ENCODE peak calls at places on chromosomes 3 and 15, in seven cellular contexts. K is activated T-helper 1 cell treated with anti-CD3 and anti-CD28 coated beads, Interleukin-2, amount 50 U/mL, for 16 hours; U is GM23248; P is NCI-H2029; I is RWPE1; X is amygdala; Y is stimulated activated CD4-positive, alpha-beta T cell treated with anti-CD3 and anti-CD28 coated beads, Interleukin-1b, Interleukin-23, amount 100 ng/mL, for 24 hours. H is an unnamed sample.

GRCh38 chr3:140148824-140149390 is 213.9 kb downstream of the CLSTN2 start:
- DNase-seq in K (no peak), P (no peak), X (no peak), Y (no peak), U (no peak), I (no peak), H (no peak)

GRCh38 chr3:171028025-171028778 is 1.7 kb upstream of the SLC2A2 start:
- DNase-seq in Y (peak; percentile 9), U (peak; percentile 90), I (peak; percentile 59), K (peak; percentile 1), P (no peak), X (no peak), H (no peak)

GRCh38 chr15:49494842-49495241 is 71.8 kb downstream of the FGF7 start:
- DNase-seq in I (no peak), P (no peak), K (no peak), Y (no peak), U (peak; percentile 34), X (no peak), H (no peak)

GRCh38 chr3:132317229-132317948 is at the start of gene ACP3:
- DNase-seq in X (no peak), U (peak; percentile 77), P (peak; percentile 73), I (peak; percentile 61), Y (no peak), K (no peak), H (peak; percentile 42)

GRCh38 chr3:126101521-126101982 is 17.6 kb upstream of the SLC41A3 start:
- DNase-seq in X (no peak), K (no peak), P (no peak), I (no peak), Y (no peak), U (no peak), H (no peak)

GRCh38 chr3:168417016-168417415 is 321.3 kb upstream of the GOLIM4 start:
- DNase-seq in I (peak; percentile 11), Y (no peak), K (no peak), X (no peak), U (no peak), P (no peak), H (no peak)

GRCh38 chr15:101568304-101568703 is 78.8 kb upstream of the PCSK6 start:
- DNase-seq in K (no peak), X (no peak), I (no peak), U (peak; percentile 17), Y (no peak), P (no peak), H (no peak)

GRCh38 chr15:73867426-73867825 is 5.9 kb upstream of the TBC1D21 start:
- DNase-seq in K (no peak), U (no peak), I (no peak), P (no peak), X (no peak), Y (no peak), H (no peak)

GRCh38 chr3:112770026-112770626 is 76.5 kb downstream of the CD200R1L start:
- DNase-seq in I (peak; percentile 30), K (peak; percentile 7), U (peak; percentile 94), Y (peak; percentile 8), X (no peak), P (no peak), H (peak; percentile 64)

GRCh38 chr3:154955907-154956533 is 124.1 kb upstream of the MME start:
- DNase-seq in Y (no peak), P (peak; percentile 49), K (no peak), I (no peak), X (no peak), U (no peak), H (peak; percentile 27)

GRCh38 chr15:36529296-36530011 is 50.0 kb upstream of the CDIN1 start:
- DNase-seq in P (no peak), I (no peak), U (peak; percentile 4), X (no peak), K (no peak), Y (no peak), H (no peak)

GRCh38 chr3:195041871-195042740 is 228.9 kb downstream of the XXYLT1 start:
- DNase-seq in X (no peak), K (no peak), Y (no peak), U (no peak), I (no peak), P (no peak), H (no peak)

GRCh38 chr3:47778746-47779145 is 2.9 kb downstream of the SMARCC1 start:
- DNase-seq in Y (no peak), X (no peak), I (no peak), K (no peak), U (no peak), P (no peak), H (no peak)

GRCh38 chr15:81880314-81880713 is 165.5 kb downstream of the MEX3B start:
- DNase-seq in X (no peak), U (no peak), Y (no peak), K (no peak), I (no peak), P (no peak), H (no peak)

GRCh38 chr3:123884258-123884831 is at the start of gene MYLK:
- DNase-seq in P (peak; percentile 87), I (peak; percentile 67), X (no peak), U (peak; percentile 96), K (no peak), Y (no peak), H (peak; percentile 85)

GRCh38 chr15:88487176-88487795 is 19.8 kb downstream of the MRPS11 start:
- DNase-seq in I (no peak), K (no peak), U (peak; percentile 45), X (no peak), P (no peak), Y (no peak), H (no peak)

GRCh38 chr3:187741403-187742350 is 3.6 kb downstream of the BCL6 start:
- DNase-seq in I (peak; percentile 46), X (peak; percentile 14), Y (peak; percentile 57), P (peak; percentile 44), U (peak; percentile 91), K (peak; percentile 55), H (peak; percentile 67)

GRCh38 chr15:69647160-69647513 is 194.5 kb downstream of the RPLP1 start:
- DNase-seq in X (no peak), U (no peak), K (no peak), I (no peak), Y (no peak), P (no peak), H (no peak)

GRCh38 chr3:146223401-146224373 is 27.2 kb downstream of the PLSCR4 start:
- DNase-seq in Y (no peak), P (no peak), I (no peak), U (no peak), X (no peak), K (no peak), H (no peak)

GRCh38 chr3:25259871-25260270 is 168.2 kb upstream of the RARB start:
- DNase-seq in K (no peak), X (no peak), U (no peak), P (no peak), Y (no peak), I (no peak), H (no peak)

GRCh38 chr3:81931852-81932251 is 170.4 kb upstream of the GBE1 start:
- DNase-seq in P (no peak), X (no peak), U (no peak), Y (no peak), I (no peak), K (no peak), H (no peak)

GRCh38 chr3:157199841-157200240 is 39.9 kb upstream of the CCNL1 start:
- DNase-seq in Y (no peak), K (no peak), U (peak; percentile 41), I (no peak), P (no peak), X (no peak), H (no peak)

GRCh38 chr15:74613089-74613952 is 2.3 kb upstream of the CLK3 start:
- DNase-seq in Y (no peak), P (no peak), K (no peak), X (no peak), U (peak; percentile 49), I (no peak), H (no peak)

GRCh38 chr15:78264304-78265136 is at the start of gene DNAJA4:
- DNase-seq in K (peak; percentile 38), Y (peak; percentile 18), I (no peak), P (no peak), X (peak; percentile 17), U (peak; percentile 59), H (no peak)

GRCh38 chr3:193742628-193743027 is 149.6 kb downstream of the OPA1 start:
- DNase-seq in K (no peak), Y (no peak), P (peak; percentile 33), I (no peak), X (no peak), U (no peak), H (no peak)

GRCh38 chr3:45881031-45882022 is 5.0 kb upstream of the CCR9 start:
- DNase-seq in U (peak; percentile 70), I (peak; percentile 30), P (no peak), K (peak; percentile 19), Y (no peak), X (no peak), H (peak; percentile 54)

GRCh38 chr15:78308422-78309021 is 9.1 kb upstream of the SKIC8 start:
- DNase-seq in I (peak; percentile 71), P (peak; percentile 27), K (no peak), X (peak; percentile 23), Y (no peak), U (peak; percentile 82), H (peak; percentile 65)

GRCh38 chr3:28495301-28495700 is 146.7 kb upstream of the AZI2 start:
- DNase-seq in K (no peak), Y (no peak), U (no peak), I (no peak), P (no peak), X (no peak), H (no peak)

GRCh38 chr3:154175041-154175440 is 53.9 kb downstream of the ARHGEF26 start:
- DNase-seq in Y (no peak), P (no peak), U (no peak), I (no peak), X (no peak), K (no peak), H (no peak)

GRCh38 chr15:101358895-101359294 is 63.8 kb upstream of the SNRPA1 start:
- DNase-seq in Y (no peak), P (no peak), X (no peak), K (no peak), U (peak; percentile 6), I (peak; percentile 96), H (no peak)

GRCh38 chr3:16148783-16149182 is 25.7 kb upstream of the GALNT15 start:
- DNase-seq in Y (no peak), P (peak; percentile 11), X (no peak), K (no peak), U (peak; percentile 95), I (no peak), H (peak; percentile 65)

GRCh38 chr3:98778852-98779379 is 15.8 kb downstream of the ST3GAL6 start:
- DNase-seq in U (peak; percentile 84), I (peak; percentile 65), X (no peak), Y (no peak), P (no peak), K (no peak), H (no peak)

GRCh38 chr3:165256554-165256953 is 60.4 kb upstream of the SLITRK3 start:
- DNase-seq in P (no peak), I (no peak), U (no peak), K (no peak), X (no peak), Y (no peak), H (no peak)

GRCh38 chr15:52100807-52101206 is 11.8 kb downstream of the BCL2L10 start:
- DNase-seq in P (no peak), U (peak; percentile 87), K (no peak), Y (no peak), X (no peak), I (no peak), H (peak; percentile 68)

GRCh38 chr3:48232734-48233133 is 8.2 kb upstream of the ZNF589 start:
- DNase-seq in I (peak; percentile 61), Y (peak; percentile 28), P (peak; percentile 79), X (peak; percentile 58), K (peak; percentile 25), U (peak; percentile 79), H (peak; percentile 68)